ENCODE peak calls at places on chromosomes 2 and 18, in seven cellular contexts. O, P, I, H, W, J and F are unnamed samples.

GRCh38 chr2:65411056-65411795 is 21.2 kb downstream of the SPRED2 start:
- DNase-seq in O (no peak), P (no peak), I (no peak), H (no peak), W (no peak), J (no peak), F (no peak)

GRCh38 chr2:53202063-53202462 is 565.5 kb upstream of the CHAC2 start:
- DNase-seq in O (no peak), P (no peak), I (peak), H (peak), W (no peak), J (no peak), F (no peak)

GRCh38 chr2:20094955-20095354 is 43.5 kb upstream of the LAPTM4A start:
- DNase-seq in O (no peak), P (no peak), I (peak), H (no peak), W (no peak), J (no peak), F (no peak)

GRCh38 chr2:75666821-75667344 is 20.3 kb downstream of the MRPL19 start:
- DNase-seq in O (no peak), P (no peak), I (no peak), H (no peak), W (no peak), J (no peak), F (no peak)

GRCh38 chr2:166229678-166230023 is 101.8 kb upstream of the SCN1A start:
- DNase-seq in O (no peak), P (no peak), I (no peak), H (no peak), W (no peak), J (peak), F (no peak)

GRCh38 chr2:217983276-217984233 is 19.2 kb downstream of the TNS1 start:
- DNase-seq in O (no peak), P (no peak), I (no peak), H (no peak), W (no peak), J (no peak), F (no peak)

GRCh38 chr2:213251618-213252017 is 32.6 kb upstream of the SPAG16 start:
- DNase-seq in O (no peak), P (no peak), I (peak), H (peak), W (no peak), J (peak), F (no peak)

GRCh38 chr2:235666240-235666781 is 172.5 kb downstream of the AGAP1 start:
- DNase-seq in O (no peak), P (peak), I (peak), H (peak), W (no peak), J (peak), F (peak)

GRCh38 chr2:130183500-130184373 is 1.7 kb downstream of the MZT2B start:
- DNase-seq in O (no peak), P (no peak), I (peak), H (no peak), W (no peak), J (no peak), F (peak)

GRCh38 chr2:199581504-199581903 is 123.8 kb upstream of the SATB2 start:
- DNase-seq in O (no peak), P (no peak), I (no peak), H (no peak), W (no peak), J (no peak), F (no peak)

GRCh38 chr2:197204855-197205254 is 105.7 kb downstream of the ANKRD44 start:
- DNase-seq in O (no peak), P (no peak), I (no peak), H (no peak), W (no peak), J (no peak), F (no peak)

GRCh38 chr18:10401930-10402329 is 52.5 kb upstream of the APCDD1 start:
- DNase-seq in O (no peak), P (no peak), I (no peak), H (no peak), W (no peak), J (no peak), F (no peak)

GRCh38 chr2:172088245-172089004 is 3.1 kb downstream of the DLX1 start:
- DNase-seq in O (peak), P (no peak), I (no peak), H (no peak), W (no peak), J (no peak), F (no peak)

GRCh38 chr2:43024515-43024962 is 201.9 kb downstream of the ZFP36L2 start:
- DNase-seq in O (peak), P (peak), I (peak), H (peak), W (peak), J (peak), F (peak)

GRCh38 chr2:43084699-43085091 is 141.7 kb downstream of the ZFP36L2 start:
- DNase-seq in O (no peak), P (no peak), I (peak), H (no peak), W (no peak), J (no peak), F (peak)

GRCh38 chr2:1755436-1756191 is 11.3 kb upstream of the PXDN start:
- DNase-seq in O (no peak), P (no peak), I (no peak), H (peak), W (no peak), J (no peak), F (no peak)

GRCh38 chr2:86221066-86221684 is 21.9 kb downstream of the MRPL35 start:
- DNase-seq in O (peak), P (no peak), I (peak), H (peak), W (peak), J (peak), F (peak)

GRCh38 chr2:210519594-210519993 is 36.8 kb upstream of the CPS1 start:
- DNase-seq in O (no peak), P (no peak), I (no peak), H (no peak), W (no peak), J (no peak), F (no peak)

GRCh38 chr2:98187194-98187593 is 100.2 kb downstream of the VWA3B start:
- DNase-seq in O (no peak), P (no peak), I (no peak), H (no peak), W (no peak), J (no peak), F (no peak)

GRCh38 chr2:38129410-38129809 is 53.5 kb upstream of the CYP1B1 start:
- DNase-seq in O (no peak), P (no peak), I (no peak), H (no peak), W (no peak), J (no peak), F (no peak)

GRCh38 chr2:215486973-215487372 is 51.1 kb upstream of the FN1 start:
- DNase-seq in O (no peak), P (no peak), I (peak), H (no peak), W (no peak), J (no peak), F (no peak)

GRCh38 chr2:43038034-43038719 is 188.2 kb downstream of the ZFP36L2 start:
- DNase-seq in O (no peak), P (no peak), I (no peak), H (peak), W (no peak), J (no peak), F (peak)

GRCh38 chr2:11768940-11769339 is 22.5 kb downstream of the LPIN1 start:
- DNase-seq in O (no peak), P (no peak), I (no peak), H (no peak), W (no peak), J (no peak), F (no peak)

GRCh38 chr2:159807183-159808037 is 9.4 kb upstream of the CD302 start:
- DNase-seq in O (peak), P (no peak), I (peak), H (peak), W (peak), J (peak), F (peak)

GRCh38 chr2:133841905-133842304 is 273.6 kb upstream of the NCKAP5 start:
- DNase-seq in O (no peak), P (no peak), I (peak), H (peak), W (no peak), J (no peak), F (no peak)

GRCh38 chr18:78603102-78603501 is 376.5 kb upstream of the SALL3 start:
- DNase-seq in O (no peak), P (no peak), I (no peak), H (no peak), W (no peak), J (no peak), F (no peak)

GRCh38 chr2:111108745-111109271 is 11.9 kb upstream of the BCL2L11 start:
- DNase-seq in O (no peak), P (no peak), I (no peak), H (no peak), W (no peak), J (no peak), F (no peak)

GRCh38 chr2:222518570-222519381 is 94.4 kb downstream of the SGPP2 start:
- DNase-seq in O (no peak), P (no peak), I (peak), H (peak), W (no peak), J (no peak), F (no peak)

GRCh38 chr2:28327963-28328922 is 64.4 kb upstream of the FOSL2 start:
- DNase-seq in O (no peak), P (no peak), I (peak), H (no peak), W (no peak), J (no peak), F (no peak)

GRCh38 chr2:234189786-234190185 is 139.3 kb downstream of the SPP2 start:
- DNase-seq in O (no peak), P (no peak), I (no peak), H (no peak), W (no peak), J (no peak), F (no peak)